ENCODE peak calls at places on chromosomes 6 and 20, in four cellular contexts. D, N, K and V are unnamed samples.

GRCh38 chr20:3937618-3938017 is 48.4 kb downstream of the PANK2 start:
- DNase-seq in N (no peak), D (no peak), K (no peak), V (no peak)

GRCh38 chr6:46989384-46989783 is 52.7 kb downstream of the ADGRF1 start:
- DNase-seq in N (no peak), D (no peak), K (no peak), V (no peak)

GRCh38 chr6:34338811-34339210 is 53.7 kb downstream of the NUDT3 start:
- DNase-seq in N (no peak), D (peak), K (no peak), V (peak)

GRCh38 chr6:26550250-26550993 is 12.3 kb downstream of the HMGN4 start:
- DNase-seq in D (no peak), N (peak), K (no peak), V (peak)

GRCh38 chr6:122839477-122839876 is 50.4 kb downstream of the SMPDL3A start:
- DNase-seq in D (peak), K (peak), N (peak), V (peak)

GRCh38 chr20:22940350-22940749 is 94.8 kb upstream of the SSTR4 start:
- DNase-seq in D (no peak), N (no peak), K (no peak), V (no peak)

GRCh38 chr6:104613416-104614001 is 246.2 kb downstream of the HACE1 start:
- DNase-seq in D (no peak), N (no peak), K (no peak), V (peak)

GRCh38 chr6:139376054-139376355 is 1.6 kb upstream of the CITED2 start:
- DNase-seq in N (no peak), D (no peak), K (no peak), V (peak)

GRCh38 chr20:53865905-53866786 is 204.2 kb downstream of the BCAS1 start:
- DNase-seq in D (peak), N (peak), K (no peak), V (peak)

GRCh38 chr6:122709922-122710512 is 69.5 kb upstream of the FABP7 start:
- DNase-seq in N (no peak), K (no peak), D (no peak), V (no peak)

GRCh38 chr20:51570755-51571469 is 28.4 kb upstream of the NFATC2 start:
- DNase-seq in N (peak), D (no peak), K (no peak), V (peak)

GRCh38 chr6:155521719-155522118 is 66.1 kb upstream of the NOX3 start:
- DNase-seq in D (no peak), K (no peak), N (peak), V (no peak)

GRCh38 chr6:163367388-163368183 is 46.9 kb upstream of the QKI start:
- DNase-seq in K (no peak), D (no peak), N (no peak), V (no peak)

GRCh38 chr6:38191418-38191817 is 371.9 kb downstream of the ZFAND3 start:
- DNase-seq in K (no peak), D (no peak), N (no peak), V (no peak)

GRCh38 chr6:33317418-33317667 is 201 bp downstream of the ZBTB22 start:
- DNase-seq in D (no peak), N (no peak), K (no peak), V (no peak)

GRCh38 chr6:75094614-75095321 is 111.1 kb downstream of the COL12A1 start:
- DNase-seq in D (no peak), N (peak), K (no peak), V (peak)

GRCh38 chr6:166307082-166307980 is 861 bp downstream of the PRR18 start:
- DNase-seq in K (no peak), D (no peak), N (peak), V (no peak)

GRCh38 chr20:24870876-24871275 is 78.2 kb upstream of the CST7 start:
- DNase-seq in N (no peak), D (no peak), K (no peak), V (no peak)

GRCh38 chr6:3841711-3842565 is 7.2 kb upstream of the FAM50B start:
- DNase-seq in K (no peak), D (no peak), N (peak), V (peak)

GRCh38 chr20:23366384-23366783 is 4.4 kb downstream of the GZF1 start:
- DNase-seq in N (peak), K (no peak), D (no peak), V (no peak)

GRCh38 chr6:79812195-79812594 is 135.2 kb downstream of the ELOVL4 start:
- DNase-seq in K (no peak), D (no peak), N (no peak), V (no peak)

GRCh38 chr20:57223648-57224489 is 42.6 kb downstream of the BMP7 start:
- DNase-seq in N (peak), D (no peak), K (no peak), V (peak)

GRCh38 chr20:20009784-20010253 is 7.3 kb upstream of the NAA20 start:
- DNase-seq in D (no peak), N (peak), K (no peak), V (no peak)

GRCh38 chr6:14784596-14785360 is 461.1 kb upstream of the JARID2 start:
- DNase-seq in D (no peak), K (no peak), N (no peak), V (no peak)

GRCh38 chr20:35318502-35319157 is 26.4 kb upstream of the FAM83C start:
- DNase-seq in N (peak), D (no peak), K (no peak), V (peak)